ENCODE peak calls at places on chromosomes 2 and 18, in ten cellular contexts. Q is heart left ventricle, B is HepG2, X is IMR-90, T is body of pancreas, Y is suprapubic skin, E is BJ, V is spleen, H is SJSA1, C is mammary epithelial cell. A is an unnamed sample.
A peak's percentile ranks its signal among the peaks of the same experiment; 100 is the strongest.

GRCh38 chr2:219643788-219644398 is 16.5 kb downstream of the SLC4A3 start:
- DNase-seq in Q (peak; percentile 83), B (no peak), X (no peak), T (no peak), Y (no peak), E (no peak), V (no peak), H (no peak), C (no peak), A (no peak)

GRCh38 chr2:135948642-135949355 is 36.6 kb downstream of the DARS1 start:
- DNase-seq in Q (no peak), B (no peak), X (peak; percentile 83), T (no peak), Y (no peak), E (peak; percentile 46), V (no peak), H (no peak), C (peak; percentile 90), A (peak; percentile 55)

GRCh38 chr18:23494992-23495391 is 8.3 kb upstream of the RMC1 start:
- DNase-seq in Q (no peak), B (no peak), X (no peak), T (no peak), Y (no peak), E (no peak), V (no peak), H (no peak), C (peak; percentile 82), A (no peak)

GRCh38 chr2:15527074-15527739 is 33.9 kb downstream of the NBAS start:
- DNase-seq in Q (no peak), B (peak; percentile 15), X (no peak), T (no peak), Y (no peak), E (no peak), V (no peak), H (no peak), C (no peak), A (no peak)

GRCh38 chr2:8408560-8409460 is 273.0 kb upstream of the ID2 start:
- DNase-seq in Q (no peak), B (no peak), X (no peak), T (no peak), Y (no peak), E (no peak), V (no peak), H (no peak), C (no peak), A (no peak)

GRCh38 chr2:85998071-85998991 is 107.4 kb downstream of the POLR1A start:
- DNase-seq in Q (peak; percentile 60), B (no peak), X (peak; percentile 56), T (no peak), Y (peak; percentile 74), E (peak; percentile 59), V (peak; percentile 77), H (peak; percentile 95), C (no peak), A (no peak)

GRCh38 chr2:64133828-64134227 is 10.4 kb downstream of the PELI1 start:
- DNase-seq in Q (no peak), B (no peak), X (peak; percentile 85), T (no peak), Y (no peak), E (no peak), V (no peak), H (no peak), C (peak; percentile 84), A (no peak)

GRCh38 chr2:134949966-134950708 is 31.5 kb downstream of the CCNT2 start:
- DNase-seq in Q (no peak), B (no peak), X (no peak), T (no peak), Y (no peak), E (no peak), V (no peak), H (no peak), C (no peak), A (no peak)

GRCh38 chr2:241566468-241566867 is 7.9 kb downstream of the BOK start:
- DNase-seq in Q (no peak), B (no peak), X (no peak), T (no peak), Y (no peak), E (no peak), V (peak; percentile 17), H (no peak), C (no peak), A (no peak)

GRCh38 chr2:241563571-241563980 is 5.0 kb downstream of the BOK start:
- DNase-seq in Q (no peak), B (no peak), X (no peak), T (no peak), Y (peak; percentile 56), E (no peak), V (peak; percentile 56), H (no peak), C (no peak), A (no peak)

GRCh38 chr2:241565413-241565812 is 6.9 kb downstream of the BOK start:
- DNase-seq in Q (no peak), B (no peak), X (no peak), T (no peak), Y (no peak), E (no peak), V (peak; percentile 58), H (no peak), C (no peak), A (no peak)

GRCh38 chr2:241563981-241564595 is 5.5 kb downstream of the BOK start:
- DNase-seq in Q (no peak), B (peak; percentile 44), X (no peak), T (no peak), Y (peak; percentile 60), E (no peak), V (peak; percentile 67), H (peak; percentile 100), C (no peak), A (no peak)

DNA sequence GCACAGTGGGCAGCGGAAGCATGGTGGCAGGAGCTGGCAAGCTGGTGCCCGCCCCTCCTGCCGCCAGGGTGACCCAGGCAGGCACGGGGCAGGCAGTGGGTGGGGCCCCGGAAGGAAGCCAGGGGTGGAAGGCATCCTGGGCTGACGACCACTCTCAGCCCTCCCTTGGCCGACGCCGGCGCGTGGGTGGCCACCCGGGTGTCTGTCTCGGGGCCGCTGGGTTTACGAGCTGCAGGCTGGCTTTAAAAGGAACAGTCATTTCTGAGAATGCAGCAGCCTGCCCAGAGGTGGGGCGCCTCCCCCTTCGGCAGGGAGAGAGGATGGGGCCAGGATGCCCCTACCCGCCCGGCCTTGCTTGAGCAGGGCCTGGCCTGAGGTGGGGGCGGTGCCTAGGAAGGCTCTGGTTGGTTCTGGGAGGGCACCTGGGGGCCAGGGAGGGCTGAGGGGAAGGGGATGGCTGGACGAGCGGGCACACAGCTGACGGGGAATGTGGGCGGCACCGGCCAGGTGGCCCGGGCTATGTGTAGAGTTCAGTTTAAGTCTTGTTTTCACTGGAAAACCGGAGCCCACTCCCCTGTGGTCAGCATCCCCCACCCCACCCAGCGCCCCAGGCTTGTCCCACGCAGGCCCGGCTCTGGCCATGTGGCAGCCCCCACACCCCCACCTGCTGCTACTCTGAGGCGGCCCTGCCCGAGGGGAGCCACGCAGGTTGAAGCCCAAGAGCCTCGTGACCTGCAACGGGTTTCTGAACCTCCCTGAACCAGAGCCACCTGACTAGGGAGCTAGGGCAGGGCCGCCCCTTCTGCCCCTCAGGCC is 6.3 kb downstream of the BOK start:
- DNase-seq in Q (no peak), B (no peak), X (no peak), T (no peak), Y (peak; percentile 63), E (no peak), V (peak; percentile 74), H (peak; percentile 99), C (no peak), A (no peak)
- H3K4me3 ChIP-seq in Q (no peak overlapping the region), B (no peak overlapping the region), X (no peak overlapping the region), T (no peak overlapping the region), Y (no peak overlapping the region), E (no peak overlapping the region), V (no peak overlapping the region), H (peak overlapping the region; percentile 3), C (no peak overlapping the region), A (no peak overlapping the region)

GRCh38 chr2:54588244-54588899 is 132.2 kb downstream of the SPTBN1 start:
- DNase-seq in Q (no peak), B (no peak), X (no peak), T (no peak), Y (no peak), E (no peak), V (no peak), H (no peak), C (no peak), A (no peak)
- H3K36me3 ChIP-seq in Q (no peaks in the 10 kb centered on the region), B (peaks cover 50% of the 10 kb centered on the region), X (peaks cover 4% of the 10 kb centered on the region), T (no peaks in the 10 kb centered on the region), Y (no peaks in the 10 kb centered on the region), E (no peaks in the 10 kb centered on the region), V (no peaks in the 10 kb centered on the region), H (peaks cover 22% of the 10 kb centered on the region), C (peaks cover 2% of the 10 kb centered on the region), A (peaks cover 3% of the 10 kb centered on the region)

GRCh38 chr18:60372141-60372540 is 434 bp downstream of the MC4R start:
- DNase-seq in Q (no peak), B (no peak), X (no peak), T (no peak), Y (no peak), E (no peak), V (no peak), H (no peak), C (no peak), A (no peak)

GRCh38 chr18:60377778-60378469 is 5.3 kb upstream of the MC4R start:
- DNase-seq in Q (no peak), B (no peak), X (no peak), T (no peak), Y (no peak), E (no peak), V (no peak), H (no peak), C (no peak), A (no peak)

GRCh38 chr18:60372598-60372997 is at the start of gene MC4R:
- DNase-seq in Q (no peak), B (no peak), X (peak; percentile 82), T (no peak), Y (no peak), E (peak; percentile 35), V (no peak), H (no peak), C (peak; percentile 35), A (peak; percentile 67)
- H3K4me3 ChIP-seq in Q (no peak within 1 kb of the TSS), B (no peak within 1 kb of the TSS), X (peak within 1 kb of the TSS; percentile 15), T (no peak within 1 kb of the TSS), Y (peak within 1 kb of the TSS; percentile 11), E (peak within 1 kb of the TSS; percentile 19), V (no peak within 1 kb of the TSS), H (no peak within 1 kb of the TSS), C (peak within 1 kb of the TSS; percentile 39), A (peak within 1 kb of the TSS; percentile 27)

GRCh38 chr18:37397814-37398213 is 167.8 kb downstream of the CELF4 start:
- DNase-seq in Q (no peak), B (no peak), X (no peak), T (no peak), Y (no peak), E (no peak), V (peak; percentile 65), H (no peak), C (no peak), A (no peak)

GRCh38 chr18:37398248-37398920 is 167.2 kb downstream of the CELF4 start:
- DNase-seq in Q (no peak), B (no peak), X (peak; percentile 17), T (no peak), Y (no peak), E (peak; percentile 18), V (peak; percentile 61), H (no peak), C (no peak), A (no peak)

GRCh38 chr18:37395631-37396030 is 170.0 kb downstream of the CELF4 start:
- DNase-seq in Q (no peak), B (no peak), X (no peak), T (no peak), Y (no peak), E (no peak), V (peak; percentile 46), H (no peak), C (no peak), A (no peak)

GRCh38 chr18:37395138-37395537 is 170.5 kb downstream of the CELF4 start:
- DNase-seq in Q (no peak), B (no peak), X (no peak), T (no peak), Y (no peak), E (no peak), V (peak; percentile 59), H (no peak), C (no peak), A (no peak)

GRCh38 chr18:37396981-37397720 is 168.4 kb downstream of the CELF4 start:
- DNase-seq in Q (no peak), B (no peak), X (peak; percentile 7), T (no peak), Y (no peak), E (no peak), V (peak; percentile 66), H (no peak), C (no peak), A (no peak)
- H3K36me3 ChIP-seq in Q (no peaks in the 10 kb centered on the region), B (no peaks in the 10 kb centered on the region), X (no peaks in the 10 kb centered on the region), T (no peaks in the 10 kb centered on the region), Y (no peaks in the 10 kb centered on the region), E (no peaks in the 10 kb centered on the region), V (no peaks in the 10 kb centered on the region), H (no peaks in the 10 kb centered on the region), C (no peaks in the 10 kb centered on the region), A (no peaks in the 10 kb centered on the region)